ENCODE peak calls at places on chromosomes 1 and 21, in four cellular contexts. R is GM12891, B is fibroblast of the aortic adventitia, U is AG09319. P is an unnamed sample.

GRCh38 chr1:115402753-115403184 is 64.7 kb upstream of the NGF start:
- DNase-seq in R (no peak), B (peak; percentile 66), U (no peak), P (no peak)

GRCh38 chr1:82161651-82162238 is 361.0 kb downstream of the ADGRL2 start:
- DNase-seq in R (no peak), B (peak; percentile 29), U (no peak), P (peak; percentile 3)

GRCh38 chr21:32297449-32297848 is 1.2 kb upstream of the MRAP start:
- DNase-seq in R (no peak), B (no peak), U (no peak), P (no peak)

GRCh38 chr21:45128613-45129226 is 54.3 kb downstream of the ADARB1 start:
- DNase-seq in R (no peak), B (peak; percentile 76), U (peak; percentile 62), P (peak; percentile 71)

GRCh38 chr1:240169188-240169587 is 77.5 kb downstream of the FMN2 start:
- DNase-seq in R (no peak), B (peak; percentile 49), U (no peak), P (peak; percentile 22)

GRCh38 chr1:195173753-195174152 is 1434.5 kb downstream of the KCNT2 start:
- DNase-seq in R (no peak), B (no peak), U (no peak), P (no peak)

GRCh38 chr1:103514920-103515503 is 10.5 kb upstream of the RNPC3 start:
- DNase-seq in R (no peak), B (peak; percentile 84), U (no peak), P (peak; percentile 57)

GRCh38 chr1:222976453-222976852 is 161.6 kb downstream of the DISP1 start:
- DNase-seq in R (no peak), B (peak; percentile 33), U (no peak), P (no peak)

GRCh38 chr1:86832409-86832808 is 81.5 kb downstream of the SELENOF start:
- DNase-seq in R (no peak), B (no peak), U (no peak), P (no peak)

GRCh38 chr1:22295396-22295795 is 152.5 kb upstream of the WNT4 start:
- DNase-seq in R (no peak), B (no peak), U (no peak), P (no peak)

GRCh38 chr21:26820473-26820872 is 24.7 kb downstream of the ADAMTS1 start:
- DNase-seq in R (no peak), B (no peak), U (no peak), P (no peak)

GRCh38 chr1:205214756-205215155 is 3.3 kb upstream of the DSTYK start:
- DNase-seq in R (no peak), B (no peak), U (no peak), P (no peak)

GRCh38 chr1:100187912-100188311 is 9.9 kb upstream of the LRRC39 start:
- DNase-seq in R (no peak), B (peak; percentile 76), U (peak; percentile 8), P (peak; percentile 86)

GRCh38 chr1:208791458-208791857 is 547.3 kb upstream of the PLXNA2 start:
- DNase-seq in R (no peak), B (peak; percentile 9), U (no peak), P (peak; percentile 1)

GRCh38 chr1:220320709-220321108 is 48.5 kb upstream of the RAB3GAP2 start:
- DNase-seq in R (no peak), B (no peak), U (no peak), P (no peak)

GRCh38 chr1:7422561-7422960 is 348.5 kb upstream of the VAMP3 start:
- DNase-seq in R (no peak), B (no peak), U (no peak), P (no peak)

GRCh38 chr1:183051546-183051945 is 28.3 kb downstream of the LAMC1 start:
- DNase-seq in R (no peak), B (peak; percentile 51), U (no peak), P (no peak)